ENCODE peak calls at places on chromosomes 5 and 9, in ten cellular contexts. R, C, Y, H, M, G, Z, U, S and O are unnamed samples.

GRCh38 chr5:96203761-96204160 is 229.3 kb downstream of the PCSK1 start:
- DNase-seq in Z (no peak), G (no peak), M (no peak), H (no peak), Y (no peak), U (no peak), C (no peak), S (no peak), R (peak; percentile 55), O (no peak)

GRCh38 chr9:124934290-124934689 is 6.6 kb downstream of the GOLGA1 start:
- DNase-seq in U (no peak), C (no peak), H (no peak), Y (no peak), R (peak; percentile 73), Z (no peak), M (no peak), G (peak; percentile 29), S (no peak), O (no peak)

GRCh38 chr5:81167544-81167943 is 65.6 kb upstream of the CKMT2 start:
- DNase-seq in S (no peak), R (no peak), U (no peak), C (peak; percentile 38), H (no peak), M (no peak), Z (no peak), G (no peak), Y (no peak), O (no peak)

GRCh38 chr9:33676746-33677505 is 118.4 kb upstream of the PRSS3 start:
- DNase-seq in S (no peak), C (peak; percentile 67), Y (peak; percentile 29), R (peak; percentile 13), Z (peak; percentile 11), U (peak; percentile 13), G (no peak), M (no peak), H (peak; percentile 76), O (no peak)

GRCh38 chr9:100457517-100457916 is 15.4 kb upstream of the TMEFF1 start:
- DNase-seq in Z (no peak), G (no peak), H (no peak), U (no peak), S (no peak), M (no peak), Y (no peak), R (no peak), C (no peak), O (no peak)

GRCh38 chr9:96505316-96505991 is 55.5 kb downstream of the HABP4 start:
- DNase-seq in G (no peak), Y (no peak), S (peak; percentile 63), H (no peak), Z (no peak), R (no peak), M (no peak), C (no peak), U (no peak), O (no peak)

GRCh38 chr9:95581900-95582299 is 65.1 kb upstream of the PTCH1 start:
- DNase-seq in Z (no peak), U (no peak), R (no peak), H (peak; percentile 59), M (no peak), G (no peak), C (no peak), S (no peak), Y (no peak), O (no peak)

GRCh38 chr9:82031538-82032280 is 43.1 kb downstream of the SPATA31D1 start:
- DNase-seq in H (no peak), R (peak; percentile 88), S (peak; percentile 50), U (no peak), Y (no peak), M (peak; percentile 82), C (no peak), G (peak; percentile 30), Z (peak; percentile 39), O (no peak)

GRCh38 chr5:168819004-168819626 is 239.9 kb upstream of the PANK3 start:
- DNase-seq in R (no peak), U (no peak), G (no peak), Y (no peak), H (peak; percentile 74), C (no peak), M (no peak), S (no peak), Z (no peak), O (no peak)

GRCh38 chr9:127572961-127573727 is 38.9 kb upstream of the STXBP1 start:
- DNase-seq in C (no peak), M (no peak), H (no peak), U (no peak), G (no peak), Y (no peak), S (no peak), Z (no peak), R (peak; percentile 85), O (no peak)

GRCh38 chr5:162888268-162888667 is 549.1 kb upstream of the CCNG1 start:
- DNase-seq in C (no peak), U (no peak), H (no peak), R (no peak), Y (no peak), Z (no peak), G (no peak), S (no peak), M (no peak), O (no peak)

GRCh38 chr5:139788294-139788875 is 7.2 kb upstream of the PSD2 start:
- DNase-seq in Y (no peak), G (no peak), S (no peak), R (no peak), H (peak; percentile 61), U (no peak), C (no peak), M (peak; percentile 78), Z (peak; percentile 36), O (no peak)

GRCh38 chr9:76521906-76522305 is 62.9 kb downstream of the GCNT1 start:
- DNase-seq in Y (no peak), U (no peak), G (no peak), R (no peak), Z (no peak), H (no peak), M (no peak), C (no peak), S (no peak), O (no peak)

GRCh38 chr5:160477266-160477970 is 55.8 kb downstream of the PTTG1 start:
- DNase-seq in G (no peak), C (no peak), H (no peak), M (no peak), S (no peak), U (no peak), Z (no peak), Y (no peak), R (no peak), O (no peak)

GRCh38 chr5:69206528-69207190 is 17.3 kb downstream of the CENPH start:
- DNase-seq in Y (no peak), S (no peak), Z (no peak), R (peak; percentile 54), M (no peak), C (no peak), H (no peak), G (no peak), U (no peak), O (no peak)

GRCh38 chr5:69202497-69202896 is 13.1 kb downstream of the CENPH start:
- DNase-seq in Y (no peak), M (no peak), U (no peak), Z (no peak), S (no peak), G (no peak), R (peak; percentile 43), C (no peak), H (no peak), O (no peak)
- TF ChIP-seq CTCF in Y (no peak), M (no peak), U (no peak), Z (no peak), S (no peak), G (no peak), R (no peak), C (no peak), H (no peak), O (no peak)

GRCh38 chr5:173592050-173592669 is 24.3 kb downstream of the BOD1 start:
- DNase-seq in R (no peak), S (no peak), Z (no peak), C (no peak), H (no peak), Y (peak; percentile 21), U (no peak), G (no peak), M (no peak), O (no peak)
- H3K9me3 ChIP-seq in R (peaks cover 11% of the 10 kb centered on the region), S (no peaks in the 10 kb centered on the region), Z (peaks cover 38% of the 10 kb centered on the region), C (no peaks in the 10 kb centered on the region), H (peaks cover 9% of the 10 kb centered on the region), Y (peaks cover 56% of the 10 kb centered on the region), U (peaks cover 6% of the 10 kb centered on the region), G (peaks cover 19% of the 10 kb centered on the region), M (peaks cover 12% of the 10 kb centered on the region), O (peaks cover 14% of the 10 kb centered on the region)

GRCh38 chr5:57191163-57191562 is 17.3 kb downstream of the GPBP1 start:
- DNase-seq in Z (no peak), H (no peak), G (no peak), R (no peak), S (no peak), Y (no peak), M (no peak), U (no peak), C (no peak), O (no peak)

GRCh38 chr5:57193757-57194413 is 20.0 kb downstream of the GPBP1 start:
- DNase-seq in S (no peak), Y (no peak), R (no peak), H (no peak), M (no peak), C (no peak), Z (no peak), G (no peak), U (no peak), O (no peak)

GRCh38 chr5:57194653-57195052 is 20.8 kb downstream of the GPBP1 start:
- DNase-seq in Z (no peak), Y (no peak), R (no peak), S (no peak), H (no peak), M (no peak), U (no peak), C (no peak), G (no peak), O (no peak)

GRCh38 chr5:57191986-57192385 is 18.1 kb downstream of the GPBP1 start:
- DNase-seq in S (no peak), R (no peak), M (no peak), H (no peak), C (no peak), Y (no peak), Z (no peak), U (no peak), G (no peak), O (no peak)

GRCh38 chr5:57190593-57190992 is 16.7 kb downstream of the GPBP1 start:
- DNase-seq in C (no peak), M (no peak), R (no peak), Y (no peak), G (no peak), S (no peak), H (no peak), U (no peak), Z (no peak), O (no peak)
- TF ChIP-seq CTCF in C (no peak), M (no peak), R (no peak), Y (no peak), G (no peak), S (no peak), H (no peak), U (no peak), Z (no peak), O (no peak)

DNA sequence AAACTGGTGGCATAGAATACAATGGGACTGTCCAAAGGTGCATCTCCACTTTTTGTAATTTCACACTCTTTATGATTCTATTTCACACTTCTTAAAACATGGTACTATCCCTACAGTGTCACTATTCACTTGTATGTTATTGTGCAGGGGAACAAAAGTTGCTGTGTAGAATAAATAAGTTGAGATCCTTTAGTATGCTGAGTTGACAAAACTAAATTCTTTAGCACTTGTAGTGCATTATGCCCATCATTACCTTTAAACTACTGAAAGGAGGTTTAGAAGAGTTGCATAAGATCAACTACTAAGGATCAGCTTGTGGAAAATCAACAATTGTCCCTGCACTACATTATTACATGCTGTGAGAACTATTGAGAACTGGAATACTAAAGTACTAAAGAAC is 1380.9 kb downstream of the PTPRD start:
- DNase-seq in S (no peak), G (no peak), R (no peak), U (no peak), M (no peak), C (no peak), Y (no peak), Z (no peak), H (no peak), O (no peak)
- H3K9me3 ChIP-seq in S (no peaks in the 10 kb centered on the region), G (peaks cover 12% of the 10 kb centered on the region), R (peaks cover 5% of the 10 kb centered on the region), U (no peaks in the 10 kb centered on the region), M (peaks cover 4% of the 10 kb centered on the region), C (no peaks in the 10 kb centered on the region), Y (no peaks in the 10 kb centered on the region), Z (no peaks in the 10 kb centered on the region), H (peaks cover 4% of the 10 kb centered on the region), O (no peaks in the 10 kb centered on the region)